ENCODE peak calls at places on chromosomes 13 and 19, in six cellular contexts. U is tibial nerve; S is stimulated activated CD4-positive, alpha-beta T cell treated with anti-CD3 and anti-CD28 coated beads, Interleukin-15, amount 100 ng/mL, for 1 hour; L is naive thymus-derived CD8-positive, alpha-beta T cell; T is EL; Y is D341Med. P is an unnamed sample.

GRCh38 chr19:33514885-33515485 is 6.6 kb downstream of the PEPD start:
- DNase-seq in L (no peak), Y (no peak), S (no peak), U (no peak), T (peak; percentile 71), P (no peak)

GRCh38 chr13:102800145-102801041 is 1.5 kb downstream of the BIVM start:
- DNase-seq in S (peak; percentile 78), U (peak; percentile 61), T (peak; percentile 81), Y (peak; percentile 90), L (peak; percentile 70), P (peak; percentile 27)

GRCh38 chr13:36190771-36191170 is 23.6 kb downstream of the SOHLH2 start:
- DNase-seq in Y (no peak), L (no peak), S (no peak), U (no peak), T (no peak), P (no peak)

GRCh38 chr19:29325241-29325975 is 112.5 kb upstream of the UQCRFS1 start:
- DNase-seq in T (no peak), Y (peak; percentile 4), S (no peak), U (no peak), L (no peak), P (no peak)

GRCh38 chr13:78436311-78436710 is 167.0 kb downstream of the POU4F1 start:
- DNase-seq in L (no peak), T (no peak), S (no peak), U (no peak), Y (no peak), P (no peak)

GRCh38 chr13:35597451-35597850 is 121.0 kb upstream of the MAB21L1 start:
- DNase-seq in L (no peak), T (no peak), S (no peak), Y (no peak), U (no peak), P (no peak)

GRCh38 chr19:47434088-47434487 is 14.8 kb upstream of the MEIS3 start:
- DNase-seq in L (no peak), U (no peak), Y (no peak), T (no peak), S (no peak), P (no peak)

GRCh38 chr19:9914315-9915207 is 21.8 kb downstream of the OLFM2 start:
- DNase-seq in U (no peak), S (peak; percentile 76), L (peak; percentile 63), T (peak; percentile 86), Y (peak; percentile 92), P (no peak)

GRCh38 chr19:29016353-29016752 is 196.6 kb downstream of the UQCRFS1 start:
- DNase-seq in Y (no peak), U (no peak), T (no peak), L (no peak), S (no peak), P (no peak)

GRCh38 chr13:41941174-41941573 is 19.7 kb downstream of the VWA8 start:
- DNase-seq in T (no peak), U (no peak), S (no peak), L (no peak), Y (no peak), P (no peak)

P was measured in brain pericyte.